ENCODE peak calls at places on chromosomes 13 and 19, in four cellular contexts. Q is upper lobe of left lung, N is HepG2, T is K562. E is an unnamed sample.

GRCh38 chr19:34313188-34313587 is 51.8 kb upstream of the GPI start:
- ATAC-seq in T (no peak), N (no peak), Q (peak; percentile 59), E (peak; percentile 48)

GRCh38 chr19:55592391-55593090 is 6.8 kb downstream of the FIZ1 start:
- ATAC-seq in Q (no peak), N (no peak), T (no peak), E (no peak)

GRCh38 chr13:32045963-32046785 is 14.6 kb downstream of the FRY start:
- ATAC-seq in N (peak; percentile 88), T (no peak), Q (peak; percentile 59), E (peak; percentile 20)

GRCh38 chr19:5314907-5315298 is 25.7 kb downstream of the PTPRS start:
- ATAC-seq in T (no peak), N (no peak), Q (no peak), E (no peak)

GRCh38 chr19:48970923-48971395 is 5.8 kb downstream of the FTL start:
- ATAC-seq in T (peak; percentile 66), N (peak; percentile 16), Q (peak; percentile 81), E (peak; percentile 54)

GRCh38 chr13:90430127-90430526 is 917.4 kb upstream of the MIR17HG start:
- ATAC-seq in T (no peak), N (no peak), Q (no peak), E (no peak)

GRCh38 chr13:73623281-73623680 is 510.9 kb downstream of the KLF12 start:
- ATAC-seq in N (no peak), T (no peak), Q (no peak), E (no peak)

GRCh38 chr13:94712287-94712811 is at the start of gene SOX21:
- ATAC-seq in Q (no peak), N (no peak), T (no peak), E (no peak)

GRCh38 chr19:34173145-34173956 is 1.0 kb downstream of the LSM14A start:
- ATAC-seq in N (peak; percentile 63), Q (peak; percentile 5), T (peak; percentile 13), E (peak; percentile 4)

GRCh38 chr13:106156468-106156867 is 379.0 kb downstream of the EFNB2 start:
- ATAC-seq in Q (no peak), T (no peak), N (no peak), E (no peak)

GRCh38 chr19:39412867-39413268 is 399 bp downstream of the PLEKHG2 start:
- ATAC-seq in Q (no peak), N (no peak), T (no peak), E (no peak)

GRCh38 chr19:29478578-29479565 is 46.9 kb upstream of the VSTM2B start:
- ATAC-seq in Q (peak; percentile 13), T (peak; percentile 99), N (peak; percentile 98), E (no peak)

GRCh38 chr19:8321760-8322637 is 703 bp downstream of the RPS28 start:
- ATAC-seq in T (peak; percentile 8), N (no peak), Q (peak; percentile 26), E (no peak)

GRCh38 chr19:58450836-58451357 is 525 bp upstream of the ZNF324B start:
- ATAC-seq in T (peak; percentile 10), N (peak; percentile 48), Q (no peak), E (no peak)

GRCh38 chr13:31896427-31896826 is 135.1 kb upstream of the FRY start:
- ATAC-seq in Q (peak; percentile 79), N (no peak), T (no peak), E (peak; percentile 64)

GRCh38 chr19:19061491-19061890 is 2.3 kb upstream of the SLC25A42 start:
- ATAC-seq in Q (no peak), N (no peak), T (no peak), E (no peak)

GRCh38 chr13:19910336-19911072 is 47.1 kb upstream of the ZMYM5 start:
- ATAC-seq in Q (no peak), T (no peak), N (no peak), E (no peak)

GRCh38 chr13:74450976-74451375 is 316.8 kb upstream of the KLF12 start:
- ATAC-seq in Q (no peak), T (no peak), N (no peak), E (no peak)

GRCh38 chr19:35399948-35400772 is 29.3 kb downstream of the GPR42 start:
- ATAC-seq in N (no peak), T (no peak), Q (no peak), E (no peak)

GRCh38 chr13:94968040-94968756 is 255.9 kb upstream of the SOX21 start:
- ATAC-seq in Q (peak; percentile 39), T (peak; percentile 68), N (peak; percentile 79), E (no peak)

GRCh38 chr13:98959775-98960325 is 18.0 kb downstream of the DOCK9 start:
- ATAC-seq in Q (no peak), N (no peak), T (no peak), E (no peak)

GRCh38 chr13:107202371-107203023 is 634.6 kb upstream of the ARGLU1 start:
- ATAC-seq in Q (no peak), T (no peak), N (peak; percentile 42), E (peak; percentile 76)

GRCh38 chr19:37594982-37595382 is 306 bp downstream of the ZNF540 start:
- ATAC-seq in Q (peak; percentile 88), T (peak; percentile 64), N (peak; percentile 69), E (peak; percentile 70)

GRCh38 chr13:51577690-51578089 is 6.6 kb upstream of the WDFY2 start:
- ATAC-seq in N (no peak), Q (no peak), T (no peak), E (no peak)

GRCh38 chr13:114012141-114012540 is 38.3 kb upstream of the C13orf46 start:
- ATAC-seq in N (no peak), T (no peak), Q (no peak), E (no peak)

GRCh38 chr19:3722443-3723109 is 14.4 kb downstream of the TJP3 start:
- ATAC-seq in N (no peak), T (peak; percentile 20), Q (no peak), E (no peak)

GRCh38 chr19:30640266-30640965 is 268.2 kb downstream of the ZNF536 start:
- ATAC-seq in Q (peak; percentile 58), N (no peak), T (no peak), E (no peak)

GRCh38 chr19:40627486-40628279 is 26.5 kb downstream of the LTBP4 start:
- ATAC-seq in N (no peak), T (no peak), Q (no peak), E (no peak)

DNA sequence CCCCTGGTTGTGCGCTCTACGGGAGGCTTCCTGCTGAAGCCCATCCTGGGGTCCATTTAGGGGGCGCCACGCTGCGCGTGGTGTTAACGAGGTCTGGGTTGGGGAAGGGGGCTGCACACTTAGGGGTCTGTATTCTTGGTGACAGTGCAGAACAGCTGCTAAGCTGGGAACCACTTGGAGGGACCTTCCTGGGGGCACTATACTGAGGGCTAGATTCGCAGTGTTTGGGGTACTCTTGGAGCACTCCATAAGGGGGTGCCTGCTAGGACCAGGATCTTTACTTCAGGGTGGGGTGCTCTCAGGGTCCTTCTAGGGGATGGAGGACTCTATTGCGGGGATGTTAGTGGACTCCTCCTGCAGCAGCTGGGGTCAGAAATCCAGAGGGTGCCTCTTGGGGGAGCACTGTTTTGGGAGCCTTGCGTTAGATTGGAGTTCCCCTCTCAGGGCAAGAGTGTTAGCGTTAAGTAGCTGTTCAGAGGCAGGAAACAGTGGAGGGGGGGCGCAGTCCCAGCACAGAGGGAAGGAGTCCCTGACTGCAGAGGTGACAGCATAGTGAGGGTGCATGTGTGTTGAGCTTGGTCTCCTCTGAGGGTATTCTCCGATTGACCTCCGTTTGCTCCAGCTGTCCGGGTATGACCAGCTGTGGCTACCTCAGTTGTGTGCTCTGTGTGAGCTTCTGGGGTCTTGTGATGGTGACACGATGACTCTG is 1.1 kb downstream of the PDE4A start:
- ATAC-seq in T (no peak), N (no peak), Q (no peak), E (no peak)
- TF ChIP-seq CTCF in T (no peak), N (no peak), Q (no peak), E (no peak)

GRCh38 chr13:35500071-35500595 is 23.6 kb upstream of the MAB21L1 start:
- ATAC-seq in N (no peak), T (no peak), Q (no peak), E (no peak)

GRCh38 chr13:35501721-35502235 is 25.3 kb upstream of the MAB21L1 start:
- ATAC-seq in Q (no peak), N (no peak), T (no peak), E (no peak)

GRCh38 chr13:35502456-35502855 is 26.0 kb upstream of the MAB21L1 start:
- ATAC-seq in T (no peak), N (no peak), Q (no peak), E (no peak)

GRCh38 chr13:35496761-35497386 is 20.4 kb upstream of the MAB21L1 start:
- ATAC-seq in T (no peak), Q (peak; percentile 43), N (no peak), E (no peak)

DNA sequence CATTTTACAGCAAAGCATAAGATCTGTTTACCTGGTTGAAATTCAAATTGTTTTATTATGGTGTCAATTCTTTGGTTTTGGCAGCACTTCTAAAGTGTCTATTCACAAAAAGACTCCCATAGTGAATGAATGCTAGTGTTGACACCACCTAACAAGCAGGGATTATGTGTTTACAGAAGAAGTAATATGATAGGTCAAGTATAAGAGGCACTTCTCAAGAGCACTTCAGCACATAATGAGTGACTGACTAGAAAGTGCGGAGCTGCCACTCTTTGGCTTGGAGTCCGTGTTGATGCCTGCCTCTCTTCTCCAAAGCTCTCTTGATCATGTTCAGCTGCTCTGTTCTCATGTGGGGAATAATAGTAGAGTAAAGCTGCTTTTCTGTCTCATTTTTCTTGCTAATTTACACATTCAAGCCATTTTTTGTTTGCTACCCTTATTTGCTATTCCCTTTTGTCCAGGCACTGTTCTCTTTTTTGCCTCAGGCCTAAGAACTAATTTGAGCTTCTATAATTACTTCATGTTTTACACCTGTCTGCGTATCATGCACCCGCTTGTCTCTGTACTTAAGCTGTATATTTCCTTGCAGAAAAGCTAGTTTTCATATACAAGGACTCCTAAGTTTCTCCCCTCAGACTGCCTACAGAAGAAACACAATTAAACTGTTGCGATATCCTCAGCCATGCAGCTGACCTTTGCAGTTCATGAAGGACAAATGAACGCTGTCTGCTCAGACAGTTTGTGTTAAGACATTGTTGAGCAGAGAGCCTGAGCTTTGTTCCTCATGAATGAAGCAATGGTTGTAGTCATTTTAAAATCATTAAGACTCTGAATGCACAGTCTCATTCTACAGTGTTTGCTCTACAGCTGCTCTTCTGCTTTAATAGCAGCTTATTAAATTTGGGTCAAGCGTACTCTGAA is 22.9 kb upstream of the MAB21L1 start:
- ATAC-seq in N (no peak), Q (peak; percentile 23), T (no peak), E (no peak)
- TF ChIP-seq POLR2AphosphoS5 in N (no peak), Q (no peak), T (no peak), E (no peak)

DNA sequence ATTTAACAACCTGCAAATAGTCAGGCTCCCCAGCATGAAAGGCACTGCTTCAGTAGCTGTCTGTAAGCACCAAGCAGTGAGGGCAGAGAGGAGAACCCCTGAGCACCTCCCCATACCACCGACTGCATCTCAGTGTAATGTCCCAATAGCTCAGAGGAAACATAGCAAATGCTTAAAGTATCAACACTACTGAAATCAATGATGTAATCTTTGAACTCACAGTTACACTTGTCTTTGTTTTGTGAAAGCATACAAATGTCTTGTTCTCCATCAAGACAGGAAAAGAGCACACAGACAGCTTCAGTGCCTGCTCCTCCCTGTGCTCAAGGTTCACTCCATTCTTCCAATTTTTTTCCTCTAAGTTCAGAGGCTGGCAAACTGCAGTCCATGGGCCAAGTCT is 94.7 kb downstream of the IRS2 start:
- ATAC-seq in T (no peak), Q (no peak), N (no peak), E (no peak)
- TF ChIP-seq EP300 in T (no peak), Q (no peak), N (no peak), E (no peak)

DNA sequence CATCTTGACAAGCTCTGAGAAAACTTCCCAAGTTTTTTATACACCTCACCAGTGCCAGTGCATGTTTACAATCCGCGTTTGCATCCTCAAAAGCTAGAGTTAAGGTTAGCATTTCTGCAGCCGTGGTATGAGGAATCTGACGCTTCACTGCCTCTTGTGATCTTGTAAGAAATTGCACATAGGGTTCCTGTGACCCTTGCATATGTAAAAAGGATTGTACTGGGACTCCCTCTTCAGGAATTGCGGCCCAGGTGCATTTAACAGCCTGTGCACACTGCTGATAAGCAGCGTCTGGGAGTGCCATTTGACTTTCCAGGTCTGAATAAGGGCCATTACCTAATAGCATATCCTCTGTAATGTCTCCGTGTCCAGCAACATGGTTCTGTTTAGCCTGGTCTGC is 15.3 kb downstream of the FPR3 start:
- ATAC-seq in N (no peak), T (peak; percentile 65), Q (no peak), E (no peak)
- TF ChIP-seq CTCF in N (peak; percentile 42), T (peak; percentile 95), Q (peak; percentile 28), E (no peak)